ENCODE peak calls at places on chromosomes 4 and X, in five cellular contexts. One of them, this sample, is unnamed.

GRCh38 chrX:133838761-133839676 is 146.4 kb downstream of the GPC3 start:
- DNase-seq in fibroblast of pulmonary artery: peak
- DNase-seq in naive B cell: peak
- DNase-seq in A172: peak
- DNase-seq in SK-MEL-5: peak
- DNase-seq in this sample: no peak

GRCh38 chrX:47413179-47413594 is 42.8 kb downstream of the ZNF157 start:
- DNase-seq in SK-MEL-5: no peak
- DNase-seq in A172: no peak
- DNase-seq in naive B cell: no peak
- DNase-seq in fibroblast of pulmonary artery: no peak
- DNase-seq in this sample: no peak

GRCh38 chr4:159015862-159016261 is 87.0 kb upstream of the RAPGEF2 start:
- DNase-seq in SK-MEL-5: no peak
- DNase-seq in naive B cell: no peak
- DNase-seq in fibroblast of pulmonary artery: peak
- DNase-seq in A172: peak
- DNase-seq in this sample: no peak

GRCh38 chr4:114417214-114417613 is 181.4 kb upstream of the UGT8 start:
- DNase-seq in fibroblast of pulmonary artery: no peak
- DNase-seq in A172: no peak
- DNase-seq in naive B cell: no peak
- DNase-seq in SK-MEL-5: peak
- DNase-seq in this sample: no peak

GRCh38 chr4:176433983-176434382 is 114.2 kb downstream of the SPCS3 start:
- DNase-seq in fibroblast of pulmonary artery: peak
- DNase-seq in naive B cell: no peak
- DNase-seq in SK-MEL-5: no peak
- DNase-seq in A172: no peak
- DNase-seq in this sample: no peak

GRCh38 chr4:113869743-113870375 is 108.3 kb upstream of the CAMK2D start:
- DNase-seq in fibroblast of pulmonary artery: peak
- DNase-seq in SK-MEL-5: no peak
- DNase-seq in A172: peak
- DNase-seq in naive B cell: peak
- DNase-seq in this sample: peak

GRCh38 chr4:15656038-15656470 is 897 bp upstream of the FBXL5 start:
- DNase-seq in fibroblast of pulmonary artery: peak
- DNase-seq in A172: no peak
- DNase-seq in naive B cell: no peak
- DNase-seq in SK-MEL-5: no peak
- DNase-seq in this sample: no peak

GRCh38 chrX:133913009-133913408 is 72.4 kb downstream of the GPC3 start:
- DNase-seq in A172: no peak
- DNase-seq in fibroblast of pulmonary artery: no peak
- DNase-seq in SK-MEL-5: no peak
- DNase-seq in naive B cell: no peak
- DNase-seq in this sample: no peak

GRCh38 chr4:20698382-20698781 is 1.9 kb upstream of the PACRGL start:
- DNase-seq in A172: no peak
- DNase-seq in SK-MEL-5: peak
- DNase-seq in fibroblast of pulmonary artery: peak
- DNase-seq in naive B cell: no peak
- DNase-seq in this sample: no peak

GRCh38 chrX:53242310-53242709 is 17.3 kb upstream of the KDM5C start:
- DNase-seq in fibroblast of pulmonary artery: no peak
- DNase-seq in naive B cell: no peak
- DNase-seq in A172: no peak
- DNase-seq in SK-MEL-5: no peak
- DNase-seq in this sample: no peak

GRCh38 chrX:51893931-51894696 is 691 bp downstream of the MAGED1 start:
- DNase-seq in SK-MEL-5: peak
- DNase-seq in naive B cell: peak
- DNase-seq in fibroblast of pulmonary artery: peak
- DNase-seq in A172: no peak
- DNase-seq in this sample: peak

GRCh38 chr4:127616898-127617297 is 15.9 kb upstream of the INTU start:
- DNase-seq in A172: no peak
- DNase-seq in naive B cell: no peak
- DNase-seq in SK-MEL-5: no peak
- DNase-seq in fibroblast of pulmonary artery: no peak
- DNase-seq in this sample: no peak

GRCh38 chr4:187389420-187389819 is 606.2 kb upstream of the ZFP42 start:
- DNase-seq in fibroblast of pulmonary artery: no peak
- DNase-seq in A172: no peak
- DNase-seq in naive B cell: no peak
- DNase-seq in SK-MEL-5: no peak
- DNase-seq in this sample: no peak

GRCh38 chr4:3223346-3223745 is 25.6 kb upstream of the MSANTD1 start:
- DNase-seq in SK-MEL-5: no peak
- DNase-seq in fibroblast of pulmonary artery: no peak
- DNase-seq in naive B cell: no peak
- DNase-seq in A172: no peak
- DNase-seq in this sample: no peak

GRCh38 chr4:5710065-5710961 is 688 bp upstream of the EVC start:
- DNase-seq in fibroblast of pulmonary artery: no peak
- DNase-seq in naive B cell: no peak
- DNase-seq in SK-MEL-5: peak
- DNase-seq in A172: no peak
- DNase-seq in this sample: peak

GRCh38 chr4:15149234-15149841 is 147.1 kb downstream of the CPEB2 start:
- DNase-seq in naive B cell: no peak
- DNase-seq in fibroblast of pulmonary artery: peak
- DNase-seq in SK-MEL-5: peak
- DNase-seq in A172: no peak
- DNase-seq in this sample: no peak

GRCh38 chr4:168560184-168560834 is 63.5 kb downstream of the PALLD start:
- DNase-seq in naive B cell: no peak
- DNase-seq in A172: no peak
- DNase-seq in SK-MEL-5: no peak
- DNase-seq in fibroblast of pulmonary artery: no peak
- DNase-seq in this sample: no peak

GRCh38 chr4:25180524-25181131 is 20.4 kb upstream of the SEPSECS start:
- DNase-seq in fibroblast of pulmonary artery: peak
- DNase-seq in SK-MEL-5: peak
- DNase-seq in naive B cell: peak
- DNase-seq in A172: peak
- DNase-seq in this sample: no peak

GRCh38 chrX:130118396-130118795 is 8.1 kb upstream of the ELF4 start:
- DNase-seq in A172: no peak
- DNase-seq in naive B cell: no peak
- DNase-seq in fibroblast of pulmonary artery: peak
- DNase-seq in SK-MEL-5: no peak
- DNase-seq in this sample: peak

GRCh38 chr4:5429747-5430146 is 278.6 kb downstream of the EVC2 start:
- DNase-seq in fibroblast of pulmonary artery: no peak
- DNase-seq in SK-MEL-5: no peak
- DNase-seq in naive B cell: no peak
- DNase-seq in A172: no peak
- DNase-seq in this sample: no peak

GRCh38 chr4:26482508-26483462 is 7.5 kb downstream of the CCKAR start:
- DNase-seq in A172: no peak
- DNase-seq in naive B cell: no peak
- DNase-seq in SK-MEL-5: no peak
- DNase-seq in fibroblast of pulmonary artery: no peak
- DNase-seq in this sample: no peak